ENCODE peak calls at places on chromosomes 13 and 19, in ten cellular contexts. Z is GM23338; T is left ventricle myocardium inferior; K is heart right ventricle; E is BE2C; I is mammary epithelial cell; D is cardiac muscle cell; M is adrenal gland; V is effector memory CD4-positive, alpha-beta T cell; Y is ovary. U is an unnamed sample.

GRCh38 chr19:50795665-50796073 is 5.5 kb downstream of the ACP4 start:
- DNase-seq in V (no peak), T (no peak), D (no peak), Y (no peak), E (no peak), K (no peak), I (no peak), M (no peak), Z (no peak), U (no peak)

GRCh38 chr13:48126944-48127814 is 32.3 kb upstream of the MED4 start:
- DNase-seq in E (peak; percentile 64), M (peak; percentile 50), K (peak; percentile 81), T (peak; percentile 84), I (peak; percentile 67), Z (peak; percentile 88), V (peak; percentile 27), D (peak; percentile 86), Y (peak; percentile 27), U (peak; percentile 54)

GRCh38 chr19:46787331-46788100 is 878 bp downstream of the SLC1A5 start:
- DNase-seq in E (peak; percentile 84), K (peak; percentile 44), D (peak; percentile 89), T (peak; percentile 65), I (peak; percentile 59), M (peak; percentile 41), Z (peak; percentile 65), V (peak; percentile 21), Y (peak; percentile 75), U (no peak)

GRCh38 chr13:106867249-106867648 is 299.3 kb upstream of the ARGLU1 start:
- DNase-seq in D (peak; percentile 11), I (peak; percentile 0), E (peak; percentile 37), V (no peak), K (peak; percentile 13), Y (no peak), T (no peak), Z (peak; percentile 16), M (no peak), U (no peak)

GRCh38 chr19:2711175-2711936 is 8.9 kb upstream of the GNG7 start:
- DNase-seq in M (no peak), D (peak; percentile 69), E (no peak), I (no peak), V (no peak), Y (no peak), K (no peak), Z (no peak), T (no peak), U (no peak)

GRCh38 chr13:66693656-66694055 is 536.5 kb downstream of the PCDH9 start:
- DNase-seq in D (peak; percentile 52), Z (no peak), Y (no peak), I (no peak), K (no peak), E (no peak), V (no peak), T (no peak), M (no peak), U (no peak)

GRCh38 chr13:60112771-60113170 is 51.0 kb downstream of the DIAPH3 start:
- DNase-seq in E (no peak), V (no peak), Z (no peak), M (no peak), T (no peak), I (peak; percentile 34), Y (no peak), K (no peak), D (peak; percentile 19), U (no peak)

GRCh38 chr13:76000131-76000530 is 364.0 kb downstream of the LMO7 start:
- DNase-seq in M (no peak), T (no peak), D (no peak), Z (no peak), I (no peak), E (no peak), V (no peak), K (no peak), Y (no peak), U (no peak)

GRCh38 chr19:2653717-2654584 is 48.5 kb downstream of the GNG7 start:
- DNase-seq in E (no peak), T (no peak), V (no peak), D (no peak), I (no peak), K (no peak), Z (peak; percentile 77), M (peak; percentile 63), Y (no peak), U (peak; percentile 18)

GRCh38 chr13:105442040-105442439 is 1093.4 kb downstream of the EFNB2 start:
- DNase-seq in T (no peak), D (no peak), Z (no peak), V (no peak), E (no peak), I (no peak), Y (no peak), M (no peak), K (no peak), U (no peak)

GRCh38 chr19:48452255-48452654 is 3.1 kb upstream of the KCNJ14 start:
- DNase-seq in I (no peak), Y (no peak), D (no peak), V (no peak), E (no peak), Z (no peak), K (no peak), M (no peak), T (no peak), U (no peak)

GRCh38 chr19:571127-571974 is 1.0 kb upstream of the BSG start:
- DNase-seq in Z (peak; percentile 77), I (no peak), D (peak; percentile 37), K (no peak), M (peak; percentile 74), E (peak; percentile 41), V (peak; percentile 49), T (no peak), Y (peak; percentile 57), U (no peak)

GRCh38 chr19:49210108-49210900 is 52.7 kb downstream of the TRPM4 start:
- DNase-seq in Z (peak; percentile 98), V (peak; percentile 28), K (no peak), Y (peak; percentile 61), T (no peak), M (peak; percentile 75), E (peak; percentile 56), I (no peak), D (peak; percentile 29), U (peak; percentile 86)

DNA sequence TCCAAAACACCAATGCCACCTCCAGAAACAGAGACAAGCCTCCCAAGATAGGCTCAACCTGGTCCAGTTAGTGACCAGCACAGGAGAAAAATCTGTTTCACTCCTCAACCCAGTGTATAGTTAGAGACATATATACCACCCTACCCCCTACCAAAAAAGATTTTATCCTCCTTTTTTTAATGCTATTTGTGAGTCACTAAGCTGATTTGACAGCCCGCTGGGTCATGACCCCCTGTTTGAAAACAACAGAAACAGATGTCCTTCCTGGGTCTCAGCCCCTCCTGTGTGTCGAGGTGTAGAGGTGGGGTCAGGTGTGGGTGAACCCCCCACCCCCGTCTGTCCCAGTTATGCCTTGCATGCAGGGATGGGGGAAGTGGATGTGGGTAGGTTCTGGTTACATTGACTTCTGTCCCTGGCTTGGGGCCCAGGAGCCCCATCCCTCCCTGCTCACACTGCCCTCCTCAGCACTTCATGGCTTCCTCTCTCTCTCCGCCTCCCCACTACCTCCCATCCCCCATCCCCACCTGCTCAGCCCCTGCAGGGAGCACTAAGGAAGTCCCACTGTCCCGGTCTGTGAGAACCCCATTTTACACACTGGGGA is 14.0 kb upstream of the TOMM40 start:
- DNase-seq in V (no peak), T (no peak), I (no peak), Z (no peak), M (no peak), E (no peak), K (no peak), Y (no peak), D (no peak), U (no peak)
- H3K4me1 ChIP-seq in V (no peaks in the 10 kb centered on the region), T (peaks cover 41% of the 10 kb centered on the region), I (no peaks in the 10 kb centered on the region), Z (peaks cover 37% of the 10 kb centered on the region), M (no peaks in the 10 kb centered on the region), E (peaks cover 4% of the 10 kb centered on the region), K (no peaks in the 10 kb centered on the region), Y (peaks cover 4% of the 10 kb centered on the region), D (no peaks in the 10 kb centered on the region), U (peaks cover 15% of the 10 kb centered on the region)

DNA sequence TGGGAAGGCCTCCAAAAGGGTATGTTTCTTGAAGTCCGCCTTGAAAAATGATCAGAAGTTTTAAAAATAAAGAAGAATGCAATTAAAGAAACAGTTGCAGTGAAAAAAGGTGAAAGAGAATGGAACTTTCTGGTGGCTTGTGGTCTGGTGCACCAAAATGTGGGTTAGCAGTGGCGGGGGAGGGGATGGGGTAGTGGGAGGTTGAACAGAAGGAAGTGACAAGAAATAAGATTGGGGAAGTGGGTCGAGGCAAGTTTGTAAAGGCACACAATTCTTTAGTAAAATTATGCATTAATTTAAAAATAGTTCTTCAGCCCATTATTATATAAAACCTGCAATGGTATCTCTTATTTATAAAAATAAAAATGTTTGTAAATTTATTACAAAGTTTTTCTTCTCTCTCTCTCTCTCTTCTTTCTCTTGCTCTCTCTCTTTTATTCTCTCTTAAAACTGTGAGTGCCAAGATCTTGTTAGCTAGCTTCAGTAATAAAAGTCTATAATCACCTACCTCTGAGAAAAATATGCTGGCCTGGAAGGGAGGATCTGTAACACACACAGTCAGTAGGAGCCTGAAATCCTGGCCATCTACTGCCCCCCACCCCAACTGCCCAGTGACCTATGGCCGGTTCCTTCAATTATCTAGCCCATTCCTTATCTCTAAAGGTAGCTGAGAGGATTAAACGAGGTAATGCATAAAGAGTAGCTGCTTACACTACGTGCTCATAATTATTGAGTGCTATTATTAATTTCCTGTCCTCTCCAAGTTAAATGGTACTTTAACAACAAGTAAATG is 2.2 kb downstream of the LCP1 start:
- DNase-seq in Z (no peak), D (no peak), V (peak; percentile 69), I (no peak), T (peak; percentile 59), Y (no peak), E (no peak), M (peak; percentile 55), K (peak; percentile 50), U (no peak)
- H3K4me3 ChIP-seq in Z (no peak overlapping the region), D (no peak overlapping the region), V (peak overlapping the region; percentile 81), I (no peak overlapping the region), T (peak overlapping the region; percentile 43), Y (no peak overlapping the region), E (no peak overlapping the region), M (no peak overlapping the region), K (peak overlapping the region; percentile 39), U (no peak overlapping the region)

DNA sequence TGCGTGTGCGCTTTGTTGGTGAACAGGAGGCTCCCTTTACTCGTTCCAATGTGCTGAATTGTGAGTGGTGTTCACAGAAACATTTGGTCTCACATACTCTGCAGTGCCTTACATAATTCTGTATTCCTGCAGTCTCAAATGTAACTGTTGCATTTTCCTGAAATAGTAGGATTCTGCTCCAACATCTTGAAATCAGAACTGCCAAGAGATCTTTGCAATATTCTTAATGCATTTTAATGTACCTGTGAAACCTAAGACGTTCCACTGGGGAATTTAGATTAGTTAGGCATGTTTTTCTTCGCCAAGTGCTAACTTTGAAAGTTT is 166.5 kb downstream of the SLC7A1 start:
- DNase-seq in Z (no peak), D (no peak), E (no peak), M (no peak), Y (no peak), K (no peak), I (no peak), V (no peak), T (no peak), U (no peak)
- H3K4me1 ChIP-seq in Z (peaks cover 30% of the 10 kb centered on the region), D (peaks cover 46% of the 10 kb centered on the region), E (no peaks in the 10 kb centered on the region), M (no peaks in the 10 kb centered on the region), Y (no peaks in the 10 kb centered on the region), K (peaks cover under 1% of the 10 kb centered on the region), I (peaks cover 5% of the 10 kb centered on the region), V (peaks cover 3% of the 10 kb centered on the region), T (peaks cover 38% of the 10 kb centered on the region), U (no peaks in the 10 kb centered on the region)

GRCh38 chr19:22144394-22144793 is 52.4 kb downstream of the ZNF676 start:
- DNase-seq in E (peak; percentile 10), I (peak; percentile 2), Y (no peak), D (peak; percentile 26), M (no peak), T (no peak), V (no peak), Z (peak; percentile 50), K (no peak), U (peak; percentile 32)
- H3K4me3 ChIP-seq in E (no peak overlapping the region), I (no peak overlapping the region), Y (no peak overlapping the region), D (no peak overlapping the region), M (no peak overlapping the region), T (no peak overlapping the region), V (no peak overlapping the region), Z (no peak overlapping the region), K (no peak overlapping the region), U (no peak overlapping the region)

GRCh38 chr13:31088826-31089420 is 72.8 kb downstream of the HSPH1 start:
- DNase-seq in K (no peak), Y (no peak), T (no peak), M (no peak), D (no peak), I (no peak), E (peak; percentile 22), V (no peak), Z (no peak), U (no peak)
- H3K4me1 ChIP-seq in K (no peaks in the 10 kb centered on the region), Y (no peaks in the 10 kb centered on the region), T (no peaks in the 10 kb centered on the region), M (no peaks in the 10 kb centered on the region), D (no peaks in the 10 kb centered on the region), I (peaks cover 14% of the 10 kb centered on the region), E (peaks cover 5% of the 10 kb centered on the region), V (no peaks in the 10 kb centered on the region), Z (no peaks in the 10 kb centered on the region), U (peaks cover 3% of the 10 kb centered on the region)

U was measured in NT2/D1.